ENCODE peak calls at places on chromosome 19, in seven cellular contexts. H, J, V, W, L, U and E are unnamed samples.

GRCh38 chr19:11480081-11480926 is 542 bp downstream of the ELAVL3 start:
- DNase-seq in H (no peak), J (no peak), V (no peak), W (no peak), L (no peak), U (no peak), E (no peak)

GRCh38 chr19:46198756-46199155 is 30.8 kb upstream of the IGFL1 start:
- DNase-seq in H (peak), J (no peak), V (no peak), W (no peak), L (peak), U (no peak), E (no peak)

GRCh38 chr19:50909240-50910070 is 1.7 kb downstream of the KLK4 start:
- DNase-seq in H (peak), J (no peak), V (no peak), W (no peak), L (peak), U (no peak), E (no peak)

GRCh38 chr19:13610042-13610691 is 103.9 kb upstream of the CACNA1A start:
- DNase-seq in H (no peak), J (no peak), V (no peak), W (no peak), L (no peak), U (no peak), E (no peak)

GRCh38 chr19:3061214-3062161 is 807 bp downstream of the TLE5 start:
- DNase-seq in H (no peak), J (no peak), V (no peak), W (peak), L (peak), U (no peak), E (no peak)

GRCh38 chr19:41893899-41894298 is 10.9 kb downstream of the ARHGEF1 start:
- DNase-seq in H (no peak), J (no peak), V (no peak), W (no peak), L (no peak), U (no peak), E (no peak)

GRCh38 chr19:31548941-31549340 is 199.7 kb upstream of the TSHZ3 start:
- DNase-seq in H (no peak), J (no peak), V (no peak), W (peak), L (no peak), U (no peak), E (no peak)

GRCh38 chr19:35773020-35773809 is 2.1 kb upstream of the ARHGAP33 start:
- DNase-seq in H (peak), J (peak), V (no peak), W (no peak), L (peak), U (no peak), E (no peak)

GRCh38 chr19:13986348-13986904 is 19.7 kb downstream of the RFX1 start:
- DNase-seq in H (no peak), J (no peak), V (peak), W (peak), L (peak), U (no peak), E (no peak)

GRCh38 chr19:50693064-50693975 is 26.3 kb downstream of the SHANK1 start:
- DNase-seq in H (no peak), J (no peak), V (no peak), W (no peak), L (no peak), U (no peak), E (no peak)

GRCh38 chr19:49210108-49210900 is 52.7 kb downstream of the TRPM4 start:
- DNase-seq in H (no peak), J (no peak), V (no peak), W (no peak), L (peak), U (no peak), E (no peak)

GRCh38 chr19:43780706-43781525 is at the start of gene KCNN4:
- DNase-seq in H (peak), J (peak), V (no peak), W (no peak), L (peak), U (peak), E (no peak)

GRCh38 chr19:41298327-41298964 is 11.5 kb upstream of the CCDC97 start:
- DNase-seq in H (no peak), J (no peak), V (peak), W (peak), L (no peak), U (no peak), E (no peak)

GRCh38 chr19:7426986-7427385 is 61.8 kb downstream of the PEX11G start:
- DNase-seq in H (no peak), J (no peak), V (no peak), W (no peak), L (no peak), U (no peak), E (no peak)

GRCh38 chr19:10227215-10227971 is 3.7 kb downstream of the S1PR2 start:
- DNase-seq in H (peak), J (no peak), V (no peak), W (peak), L (no peak), U (no peak), E (no peak)

GRCh38 chr19:57305056-57305455 is 15.2 kb upstream of the ZNF543 start:
- DNase-seq in H (peak), J (peak), V (no peak), W (no peak), L (peak), U (no peak), E (no peak)

GRCh38 chr19:10502524-10503001 is 593 bp downstream of the KEAP1 start:
- DNase-seq in H (peak), J (peak), V (peak), W (peak), L (peak), U (peak), E (no peak)

GRCh38 chr19:3784607-3785463 is 1.3 kb downstream of the MATK start:
- DNase-seq in H (no peak), J (no peak), V (no peak), W (no peak), L (peak), U (no peak), E (peak)

GRCh38 chr19:7731615-7732014 is 295 bp downstream of the CLEC4G start:
- DNase-seq in H (no peak), J (no peak), V (no peak), W (no peak), L (no peak), U (no peak), E (no peak)

GRCh38 chr19:27774337-27774736 is 1438.6 kb downstream of the UQCRFS1 start:
- DNase-seq in H (no peak), J (no peak), V (no peak), W (no peak), L (no peak), U (no peak), E (no peak)

GRCh38 chr19:7554990-7555864 is 19.7 kb downstream of the PNPLA6 start:
- DNase-seq in H (no peak), J (no peak), V (no peak), W (no peak), L (peak), U (no peak), E (peak)

GRCh38 chr19:41577833-41578232 is 1.9 kb downstream of the CEACAM21 start:
- DNase-seq in H (no peak), J (no peak), V (no peak), W (no peak), L (no peak), U (no peak), E (no peak)

GRCh38 chr19:3975637-3976087 is 4.8 kb upstream of the DAPK3 start:
- DNase-seq in H (no peak), J (no peak), V (no peak), W (no peak), L (no peak), U (peak), E (no peak)

GRCh38 chr19:12668937-12669271 is 2.3 kb downstream of the WDR83 start:
- DNase-seq in H (peak), J (no peak), V (no peak), W (peak), L (peak), U (peak), E (no peak)

GRCh38 chr19:18009412-18010066 is 1.6 kb downstream of the ARRDC2 start:
- DNase-seq in H (no peak), J (no peak), V (no peak), W (no peak), L (no peak), U (no peak), E (no peak)

GRCh38 chr19:5030822-5031221 is 61.9 kb downstream of the KDM4B start:
- DNase-seq in H (no peak), J (no peak), V (no peak), W (no peak), L (no peak), U (no peak), E (no peak)

GRCh38 chr19:5028229-5028886 is 59.4 kb downstream of the KDM4B start:
- DNase-seq in H (no peak), J (no peak), V (no peak), W (no peak), L (no peak), U (no peak), E (no peak)

GRCh38 chr19:5031231-5032100 is 62.6 kb downstream of the KDM4B start:
- DNase-seq in H (peak), J (no peak), V (no peak), W (peak), L (peak), U (no peak), E (no peak)

GRCh38 chr19:5032101-5032967 is 63.4 kb downstream of the KDM4B start:
- DNase-seq in H (no peak), J (no peak), V (no peak), W (peak), L (no peak), U (no peak), E (no peak)

DNA sequence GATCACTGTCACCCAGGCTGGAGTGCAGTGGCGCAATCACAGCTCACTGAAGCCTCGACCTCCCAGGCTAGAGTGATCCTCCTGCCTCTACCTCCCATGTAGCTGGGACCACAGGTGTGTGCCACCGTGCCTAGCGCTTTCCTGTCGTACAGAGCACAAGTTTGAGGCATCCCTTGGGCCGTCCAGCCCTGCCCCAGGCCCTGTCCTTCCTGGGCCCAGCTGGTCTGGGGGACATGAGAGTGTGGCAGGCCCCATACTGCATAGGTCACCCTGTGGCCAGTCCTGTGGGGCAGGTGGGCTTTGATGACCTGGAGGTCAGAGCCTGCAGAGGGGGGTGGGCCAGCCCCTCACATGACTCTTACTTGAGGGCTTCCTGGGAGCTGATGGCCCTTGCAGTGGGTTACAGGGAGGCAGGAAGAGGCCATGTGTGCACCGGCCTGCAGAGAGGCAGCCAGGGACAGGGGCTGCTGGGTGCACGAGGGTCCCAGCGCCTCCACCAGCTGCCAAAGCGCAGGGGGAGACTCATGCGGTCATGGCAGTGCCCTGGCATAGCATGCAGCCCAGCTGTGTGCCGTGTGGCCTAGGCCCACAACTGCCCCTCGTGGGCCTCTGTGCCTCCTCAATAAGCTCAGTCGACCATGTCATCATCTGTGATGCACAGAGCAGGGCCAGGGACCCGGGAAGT is 61.4 kb downstream of the KDM4B start:
- DNase-seq in H (no peak), J (no peak), V (no peak), W (no peak), L (no peak), U (no peak), E (no peak)
- H3K27ac ChIP-seq in H (no peak), J (no peak), V (no peak), W (peak), L (peak), U (no peak), E (no peak)

GRCh38 chr19:54162884-54163283 is 3.4 kb upstream of the LENG1 start:
- DNase-seq in H (peak), J (no peak), V (no peak), W (no peak), L (no peak), U (no peak), E (no peak)
- H3K27ac ChIP-seq in H (no peak), J (peak), V (no peak), W (no peak), L (peak), U (no peak), E (no peak)

GRCh38 chr19:5048091-5048726 is 79.3 kb downstream of the KDM4B start:
- DNase-seq in H (no peak), J (no peak), V (peak), W (peak), L (peak), U (peak), E (no peak)

GRCh38 chr19:5048727-5049553 is 80.0 kb downstream of the KDM4B start:
- DNase-seq in H (no peak), J (no peak), V (peak), W (no peak), L (no peak), U (no peak), E (no peak)

GRCh38 chr19:5045956-5046338 is 77.0 kb downstream of the KDM4B start:
- DNase-seq in H (no peak), J (no peak), V (no peak), W (no peak), L (no peak), U (no peak), E (no peak)

GRCh38 chr19:5046339-5047039 is 77.6 kb downstream of the KDM4B start:
- DNase-seq in H (peak), J (peak), V (no peak), W (no peak), L (peak), U (no peak), E (no peak)

DNA sequence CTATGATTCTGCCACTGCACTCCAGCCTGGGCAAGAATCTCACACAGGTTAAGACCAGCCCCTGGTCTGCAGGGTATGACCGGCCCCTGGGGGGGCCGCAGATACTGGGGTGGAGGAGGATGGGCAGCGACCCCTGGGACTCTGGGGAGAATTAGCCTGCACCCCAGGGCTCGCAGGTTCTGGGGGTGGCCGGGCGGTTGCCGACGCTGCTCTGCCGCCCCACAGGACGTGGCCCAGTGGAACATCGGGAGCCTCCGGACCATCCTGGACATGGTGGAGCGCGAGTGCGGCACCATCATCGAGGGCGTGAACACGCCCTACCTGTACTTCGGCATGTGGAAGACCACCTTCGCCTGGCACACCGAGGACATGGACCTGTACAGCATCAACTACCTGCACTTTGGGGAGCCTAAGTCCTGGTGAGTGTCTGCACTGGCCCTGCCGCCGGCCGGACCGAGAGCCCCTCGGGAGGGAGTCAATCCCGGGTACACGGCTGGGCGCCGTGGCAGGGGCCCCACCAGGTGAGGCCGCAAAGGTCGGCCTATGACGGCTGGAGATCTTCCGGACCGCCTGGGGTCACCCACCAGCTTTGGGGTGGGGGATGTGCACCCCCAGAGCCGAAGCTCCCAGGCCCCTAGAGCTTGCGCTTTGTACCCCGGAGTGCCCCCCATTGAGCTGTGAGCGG is 78.5 kb downstream of the KDM4B start:
- DNase-seq in H (no peak), J (no peak), V (no peak), W (no peak), L (no peak), U (no peak), E (no peak)
- H3K27ac ChIP-seq in H (peak), J (peak), V (peak), W (no peak), L (peak), U (no peak), E (peak)

DNA sequence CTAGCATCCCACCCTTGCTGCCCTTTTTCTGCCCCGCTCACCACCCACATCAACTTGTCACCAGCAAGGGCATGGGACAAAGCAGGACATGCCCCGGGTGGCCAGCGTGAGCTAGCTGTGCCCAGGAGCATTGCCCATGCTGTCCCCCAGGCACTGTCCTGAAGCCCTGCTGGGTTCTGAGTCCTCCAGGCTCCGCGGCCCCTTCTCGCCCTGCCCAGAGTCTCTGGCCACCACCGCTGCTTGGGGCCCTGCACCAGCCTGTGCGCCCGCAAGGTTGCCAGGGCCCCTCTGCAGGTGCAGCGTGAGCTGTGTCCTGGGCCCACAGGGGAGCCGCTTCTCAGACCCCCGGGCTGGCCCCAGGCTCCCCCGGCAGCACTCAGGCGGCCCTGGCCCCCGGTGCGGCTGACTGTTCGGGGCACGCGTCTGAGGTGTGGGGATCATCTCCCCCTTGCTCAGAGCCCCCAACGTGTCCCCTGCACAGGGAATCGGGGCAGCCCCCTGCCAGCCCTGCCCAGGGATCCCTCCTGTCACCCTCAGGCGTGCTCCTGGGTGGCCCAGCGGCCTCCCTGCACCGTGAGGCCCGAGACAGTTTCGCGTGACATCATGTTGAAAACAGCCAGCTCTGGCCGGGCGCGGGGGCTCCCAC is 4.1 kb downstream of the CSNK1G2 start:
- DNase-seq in H (no peak), J (no peak), V (no peak), W (no peak), L (no peak), U (no peak), E (no peak)
- H3K27ac ChIP-seq in H (no peak), J (no peak), V (no peak), W (no peak), L (peak), U (no peak), E (no peak)

GRCh38 chr19:2055871-2056809 is 5.1 kb upstream of the MKNK2 start:
- DNase-seq in H (no peak), J (no peak), V (no peak), W (peak), L (no peak), U (no peak), E (no peak)
- H3K27ac ChIP-seq in H (no peak), J (peak), V (peak), W (peak), L (peak), U (peak), E (peak)

DNA sequence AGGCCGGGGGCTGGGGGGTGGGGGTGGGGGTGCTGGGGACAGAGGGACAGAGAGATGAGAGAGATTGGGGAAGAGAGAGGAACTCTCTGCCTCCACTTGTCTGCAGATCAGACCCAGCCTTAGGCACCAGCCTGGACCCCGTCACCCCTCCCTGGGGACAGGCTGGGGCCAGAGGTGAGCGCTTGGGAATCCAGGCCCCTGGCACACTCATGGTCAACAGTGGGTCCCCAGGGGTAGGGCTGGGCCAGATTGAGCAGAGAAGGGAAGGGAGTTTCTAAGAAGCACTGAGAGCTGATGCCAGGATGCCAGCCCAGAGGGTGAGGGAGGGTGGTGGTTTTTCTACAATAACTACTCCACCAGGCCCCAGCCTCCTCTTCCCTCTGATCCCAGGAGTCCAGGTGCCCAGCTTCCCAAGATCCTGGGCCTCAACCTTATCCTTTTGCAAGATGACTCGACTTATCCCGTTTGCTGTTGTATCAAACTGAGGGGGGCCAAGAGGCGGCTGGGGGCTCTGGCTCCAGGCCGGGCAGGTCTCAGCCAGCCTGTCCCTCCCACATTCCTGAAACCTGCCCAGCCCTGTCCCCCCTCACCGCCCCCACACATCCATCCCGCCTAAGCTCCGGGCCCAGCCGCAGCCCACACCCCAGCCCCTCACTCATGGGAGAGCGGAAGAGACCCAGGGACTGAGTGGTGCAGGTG is 1.1 kb downstream of the BCAM start:
- DNase-seq in H (no peak), J (no peak), V (no peak), W (no peak), L (peak), U (no peak), E (no peak)
- H3K27ac ChIP-seq in H (no peak), J (no peak), V (peak), W (peak), L (peak), U (no peak), E (peak)

GRCh38 chr19:38304866-38305429 is 897 bp downstream of the C19orf33 start:
- DNase-seq in H (peak), J (no peak), V (no peak), W (peak), L (peak), U (peak), E (peak)

GRCh38 chr19:38306236-38306635 is 2.2 kb downstream of the C19orf33 start:
- DNase-seq in H (no peak), J (no peak), V (no peak), W (no peak), L (no peak), U (no peak), E (no peak)

GRCh38 chr19:38307076-38307475 is 3.0 kb downstream of the C19orf33 start:
- DNase-seq in H (no peak), J (no peak), V (no peak), W (no peak), L (no peak), U (no peak), E (no peak)

GRCh38 chr19:38303517-38304351 is at the start of gene C19orf33:
- DNase-seq in H (peak), J (no peak), V (no peak), W (peak), L (peak), U (peak), E (peak)

GRCh38 chr19:38304352-38304865 is 358 bp downstream of the C19orf33 start:
- DNase-seq in H (no peak), J (no peak), V (no peak), W (no peak), L (no peak), U (no peak), E (no peak)
- H3K27ac ChIP-seq in H (peak), J (peak), V (no peak), W (peak), L (peak), U (peak), E (peak)